ENCODE peak calls at places on chromosomes 7 and 10, in five cellular contexts. H is HCT116, G is pancreas, J is fibroblast of lung, I is HL-60. L is an unnamed sample.

GRCh38 chr10:14326581-14326980 is 4.1 kb downstream of the FRMD4A start:
- DNase-seq in H (no peak), G (no peak), J (no peak), I (no peak), L (no peak)

GRCh38 chr10:48983648-48984359 is 44.2 kb upstream of the LRRC18 start:
- DNase-seq in H (no peak), G (no peak), J (no peak), I (no peak), L (no peak)

GRCh38 chr7:108630002-108630401 is 60.3 kb downstream of the DNAJB9 start:
- DNase-seq in H (no peak), G (no peak), J (peak), I (no peak), L (no peak)

GRCh38 chr7:108818742-108819141 is 249.1 kb downstream of the DNAJB9 start:
- DNase-seq in H (no peak), G (no peak), J (no peak), I (no peak), L (no peak)

GRCh38 chr10:34889004-34889869 is 74.1 kb upstream of the PARD3 start:
- DNase-seq in H (no peak), G (no peak), J (no peak), I (no peak), L (no peak)

GRCh38 chr10:84198206-84198915 is 4.0 kb downstream of the CDHR1 start:
- DNase-seq in H (no peak), G (no peak), J (no peak), I (no peak), L (no peak)

GRCh38 chr7:70317356-70317755 is 719.1 kb downstream of the AUTS2 start:
- DNase-seq in H (no peak), G (no peak), J (peak), I (no peak), L (no peak)

GRCh38 chr10:33412261-33413092 is 78.0 kb upstream of the NRP1 start:
- DNase-seq in H (no peak), G (no peak), J (peak), I (no peak), L (no peak)

GRCh38 chr10:72171175-72171630 is 44.6 kb upstream of the ANAPC16 start:
- DNase-seq in H (peak), G (no peak), J (peak), I (no peak), L (no peak)

GRCh38 chr10:94274142-94274787 is 88.5 kb downstream of the NOC3L start:
- DNase-seq in H (no peak), G (no peak), J (peak), I (no peak), L (no peak)

GRCh38 chr10:111199587-111199986 is 122.8 kb downstream of the ADRA2A start:
- DNase-seq in H (no peak), G (peak), J (no peak), I (no peak), L (no peak)

GRCh38 chr10:48285710-48286109 is 11.2 kb upstream of the FRMPD2 start:
- DNase-seq in H (no peak), G (no peak), J (no peak), I (no peak), L (no peak)

GRCh38 chr7:116988363-116988989 is 35.2 kb downstream of the ST7 start:
- DNase-seq in H (no peak), G (no peak), J (peak), I (no peak), L (no peak)

GRCh38 chr10:60099998-60100747 is 193.8 kb upstream of the CCDC6 start:
- DNase-seq in H (peak), G (no peak), J (peak), I (no peak), L (no peak)

GRCh38 chr10:117542706-117543244 is at the start of gene EMX2:
- DNase-seq in H (no peak), G (no peak), J (no peak), I (no peak), L (no peak)
- H3K4me3 ChIP-seq in H (peak), G (peak), J (no peak), I (no peak), L (no peak)

GRCh38 chr10:50416181-50416824 is 165.0 kb upstream of the ASAH2 start:
- DNase-seq in H (no peak), G (no peak), J (no peak), I (no peak), L (no peak)
- TF ChIP-seq CTCF in H (no peak), G (no peak), J (no peak), I (no peak), L (no peak)

DNA sequence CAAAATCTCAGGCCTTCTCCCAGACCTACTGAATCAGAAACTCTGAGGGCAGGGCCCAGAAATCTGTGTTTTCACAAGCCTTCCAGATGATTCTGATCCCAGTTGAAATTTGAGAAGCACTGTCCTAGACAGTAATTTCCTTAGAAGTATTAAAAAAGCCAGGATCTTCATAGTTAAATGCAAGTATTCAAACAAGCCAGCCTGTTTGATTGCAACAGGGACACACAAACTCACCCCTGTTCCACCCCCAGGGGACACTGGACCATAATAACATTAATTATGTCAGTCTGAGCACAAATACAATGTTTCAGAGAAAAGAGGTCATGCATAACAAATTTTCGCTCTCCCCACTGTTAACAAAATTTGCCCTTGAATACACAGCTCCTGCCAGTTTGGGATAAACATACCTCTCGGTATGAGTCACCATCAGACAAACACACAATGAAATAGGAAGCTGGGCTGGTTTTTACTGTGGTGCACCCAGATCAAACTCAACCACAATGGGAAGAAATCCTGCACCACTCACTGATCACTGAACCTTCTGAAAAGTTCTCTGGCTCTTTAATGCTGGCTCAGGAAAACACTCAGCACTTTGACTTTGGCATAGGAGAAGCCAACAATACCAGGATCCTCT is 34.3 kb downstream of the ABLIM1 start:
- DNase-seq in H (peak), G (peak), J (peak), I (no peak), L (no peak)
- H3K4me3 ChIP-seq in H (no peak), G (no peak), J (no peak), I (no peak), L (no peak)

GRCh38 chr7:155363852-155364600 is 66.3 kb downstream of the INSIG1 start:
- DNase-seq in H (no peak), G (no peak), J (no peak), I (peak), L (no peak)
- TF ChIP-seq CTCF in H (no peak), G (no peak), J (no peak), I (no peak), L (peak)

GRCh38 chr7:30502470-30503251 is 2.0 kb downstream of the GGCT start:
- DNase-seq in H (no peak), G (no peak), J (no peak), I (peak), L (no peak)
- H3K4me3 ChIP-seq in H (no peak), G (no peak), J (no peak), I (no peak), L (no peak)

GRCh38 chr7:144074374-144074773 is 4.8 kb downstream of the OR2A25 start:
- DNase-seq in H (no peak), G (no peak), J (no peak), I (no peak), L (no peak)
- TF ChIP-seq CTCF in H (peak), G (no peak), J (no peak), I (no peak), L (no peak)